ENCODE peak calls at places on chromosomes 6 and 20, in seven cellular contexts. W, C, F, M, D, S and X are unnamed samples.

GRCh38 chr20:62232194-62232593 is 6.1 kb upstream of the OSBPL2 start:
- ATAC-seq in M (no peak), S (no peak), D (no peak), F (no peak), W (no peak), C (no peak), X (no peak)

GRCh38 chr6:100177956-100178355 is 183.9 kb upstream of the MCHR2 start:
- ATAC-seq in S (no peak), C (no peak), F (peak; percentile 41), M (no peak), D (no peak), W (no peak), X (no peak)

GRCh38 chr20:53723045-53723444 is 129.4 kb upstream of the ZNF217 start:
- ATAC-seq in D (no peak), W (no peak), F (no peak), C (no peak), S (no peak), M (peak; percentile 66), X (no peak)

GRCh38 chr20:33811763-33812672 is 870 bp downstream of the CHMP4B start:
- ATAC-seq in M (peak; percentile 8), F (peak; percentile 61), D (peak; percentile 30), C (peak; percentile 7), S (peak; percentile 17), W (peak; percentile 51), X (peak; percentile 49)

GRCh38 chr6:166771701-166772100 is 144.7 kb upstream of the RPS6KA2 start:
- ATAC-seq in M (no peak), S (no peak), W (no peak), D (no peak), F (no peak), C (no peak), X (no peak)

GRCh38 chr6:7758456-7758855 is 32.6 kb downstream of the BMP6 start:
- ATAC-seq in W (no peak), S (no peak), F (no peak), C (peak; percentile 76), M (peak; percentile 80), D (no peak), X (no peak)

GRCh38 chr6:135334169-135334568 is 153.1 kb downstream of the MYB start:
- ATAC-seq in F (no peak), M (no peak), W (no peak), S (no peak), C (no peak), D (peak; percentile 55), X (no peak)

GRCh38 chr6:36929152-36929551 is 25.4 kb upstream of the PI16 start:
- ATAC-seq in M (no peak), F (no peak), C (no peak), S (peak; percentile 54), D (no peak), W (no peak), X (no peak)

GRCh38 chr6:90269334-90269733 is 27.3 kb downstream of the BACH2 start:
- ATAC-seq in F (no peak), M (no peak), S (no peak), C (no peak), W (no peak), D (no peak), X (no peak)

GRCh38 chr6:47042238-47042843 is at the start of gene ADGRF1:
- ATAC-seq in D (no peak), W (no peak), C (peak; percentile 64), M (no peak), S (no peak), F (peak; percentile 49), X (no peak)

GRCh38 chr6:75612434-75612833 is 10.8 kb downstream of the SENP6 start:
- ATAC-seq in C (no peak), D (peak; percentile 4), W (peak; percentile 46), S (no peak), F (no peak), M (no peak), X (no peak)

GRCh38 chr6:139920027-139920851 is 545.8 kb upstream of the CITED2 start:
- ATAC-seq in M (no peak), C (no peak), W (no peak), D (peak; percentile 43), F (no peak), S (no peak), X (no peak)

GRCh38 chr20:58256842-58257241 is 28.4 kb upstream of the ANKRD60 start:
- ATAC-seq in M (no peak), W (no peak), F (no peak), C (no peak), D (peak; percentile 82), S (no peak), X (no peak)

GRCh38 chr6:4010035-4010434 is 68.9 kb downstream of the FAM217A start:
- ATAC-seq in C (no peak), W (no peak), S (no peak), F (no peak), D (peak; percentile 29), M (no peak), X (no peak)

GRCh38 chr6:15499591-15499990 is 163.2 kb downstream of the DTNBP1 start:
- ATAC-seq in M (no peak), S (no peak), W (no peak), C (no peak), D (no peak), F (no peak), X (no peak)
- TF ChIP-seq POLR2AphosphoS5 in M (no peak), S (no peak), W (no peak), C (no peak), D (no peak), F (no peak), X (no peak)

GRCh38 chr20:15739056-15739455 is 834.2 kb downstream of the KIF16B start:
- ATAC-seq in F (no peak), W (no peak), D (no peak), S (no peak), M (no peak), C (no peak), X (no peak)
- H3K27ac ChIP-seq in F (no peak overlapping the region), W (no peak overlapping the region), D (no peak overlapping the region), S (no peak overlapping the region), M (no peak overlapping the region), C (no peak overlapping the region), X (no peak overlapping the region)

DNA sequence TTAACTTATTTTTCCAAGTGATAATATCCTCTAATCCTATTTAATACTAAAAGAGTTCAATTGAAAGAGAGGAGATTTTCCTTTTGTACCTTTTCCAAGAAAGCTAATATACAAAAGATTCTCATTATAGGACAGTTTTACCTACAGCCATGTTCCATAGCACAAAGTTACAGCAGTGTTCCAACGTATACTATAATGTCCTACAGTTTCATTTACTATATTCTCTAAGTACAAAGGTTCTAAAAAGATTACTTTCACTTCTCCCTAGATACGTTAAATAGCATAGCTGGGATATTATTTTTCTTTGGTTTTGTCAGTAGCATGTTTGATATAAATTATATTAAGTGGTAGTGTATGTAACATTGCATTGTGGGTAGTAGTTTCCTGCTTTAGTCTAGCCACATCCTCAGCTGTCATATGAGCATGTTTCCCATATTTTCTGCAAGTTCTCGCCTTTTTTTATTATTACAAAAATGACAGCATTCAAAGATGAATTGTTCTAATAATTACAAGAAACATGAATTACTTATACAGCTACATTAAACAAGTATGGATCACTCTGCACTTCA is 4.4 kb upstream of the RUNX2 start:
- ATAC-seq in F (no peak), S (no peak), W (no peak), C (no peak), M (no peak), D (no peak), X (no peak)
- H3K4me3 ChIP-seq in F (no peak overlapping the region), S (no peak overlapping the region), W (no peak overlapping the region), C (no peak overlapping the region), M (no peak overlapping the region), D (no peak overlapping the region), X (no peak overlapping the region)

GRCh38 chr20:40322941-40323340 is 366.1 kb downstream of the MAFB start:
- ATAC-seq in W (no peak), D (no peak), S (no peak), C (no peak), F (no peak), M (no peak), X (no peak)

GRCh38 chr20:40325006-40325563 is 364.0 kb downstream of the MAFB start:
- ATAC-seq in M (no peak), W (no peak), D (no peak), C (no peak), F (no peak), S (no peak), X (no peak)

GRCh38 chr20:40326794-40327193 is 362.2 kb downstream of the MAFB start:
- ATAC-seq in M (no peak), S (no peak), F (no peak), W (no peak), D (no peak), C (no peak), X (no peak)

GRCh38 chr20:40320612-40321011 is 368.4 kb downstream of the MAFB start:
- ATAC-seq in M (no peak), W (no peak), F (no peak), S (no peak), C (no peak), D (no peak), X (no peak)

GRCh38 chr20:40323411-40323810 is 365.6 kb downstream of the MAFB start:
- ATAC-seq in M (no peak), S (no peak), C (no peak), F (peak; percentile 64), D (no peak), W (no peak), X (no peak)
- TF ChIP-seq POLR2AphosphoS5 in M (no peak), S (no peak), C (no peak), F (no peak), D (no peak), W (no peak), X (no peak)

GRCh38 chr6:125155344-125155743 is 1.8 kb downstream of the TPD52L1 start:
- ATAC-seq in F (no peak), C (no peak), D (no peak), S (no peak), W (no peak), M (no peak), X (no peak)
- H3K27ac ChIP-seq in F (no peak overlapping the region), C (peak overlapping the region; percentile 82), D (no peak overlapping the region), S (no peak overlapping the region), W (no peak overlapping the region), M (no peak overlapping the region), X (no peak overlapping the region)